ENCODE peak calls at places on chromosomes 16 and 17, in eight cellular contexts. Y is mammary epithelial cell, Q is HCT116, R is IMR-90, W is fibroblast of lung, T is PC-9, I is H9, J is SK-N-SH. Z is an unnamed sample.

GRCh38 chr16:78984887-78985464 is 615.6 kb downstream of the MAF start:
- DNase-seq in Y (no peak), Q (no peak), R (no peak), W (no peak), T (no peak), I (no peak), J (peak), Z (no peak)

GRCh38 chr17:40157972-40158371 is 17.6 kb downstream of the CASC3 start:
- DNase-seq in Y (no peak), Q (no peak), R (no peak), W (no peak), T (no peak), I (no peak), J (no peak), Z (no peak)

GRCh38 chr17:57940653-57941329 is 14.4 kb downstream of the CUEDC1 start:
- DNase-seq in Y (no peak), Q (no peak), R (no peak), W (no peak), T (peak), I (no peak), J (no peak), Z (no peak)

GRCh38 chr17:45371414-45372324 is 54.8 kb upstream of the MAP3K14 start:
- DNase-seq in Y (peak), Q (peak), R (peak), W (peak), T (peak), I (peak), J (peak), Z (peak)

GRCh38 chr16:75319513-75320401 is 68.3 kb upstream of the BCAR1 start:
- DNase-seq in Y (peak), Q (no peak), R (peak), W (peak), T (no peak), I (no peak), J (no peak), Z (peak)

GRCh38 chr16:566475-567361 is at the start of gene NHLRC4:
- DNase-seq in Y (no peak), Q (no peak), R (peak), W (peak), T (no peak), I (peak), J (peak), Z (no peak)

GRCh38 chr17:12128946-12129345 is 108.3 kb downstream of the MAP2K4 start:
- DNase-seq in Y (no peak), Q (no peak), R (no peak), W (no peak), T (no peak), I (no peak), J (no peak), Z (no peak)

GRCh38 chr17:8628172-8628571 is 2.4 kb downstream of the MYH10 start:
- DNase-seq in Y (no peak), Q (no peak), R (no peak), W (no peak), T (no peak), I (no peak), J (no peak), Z (no peak)

GRCh38 chr16:50694206-50694605 is 800 bp downstream of the NOD2 start:
- DNase-seq in Y (no peak), Q (no peak), R (no peak), W (no peak), T (no peak), I (no peak), J (no peak), Z (no peak)

DNA sequence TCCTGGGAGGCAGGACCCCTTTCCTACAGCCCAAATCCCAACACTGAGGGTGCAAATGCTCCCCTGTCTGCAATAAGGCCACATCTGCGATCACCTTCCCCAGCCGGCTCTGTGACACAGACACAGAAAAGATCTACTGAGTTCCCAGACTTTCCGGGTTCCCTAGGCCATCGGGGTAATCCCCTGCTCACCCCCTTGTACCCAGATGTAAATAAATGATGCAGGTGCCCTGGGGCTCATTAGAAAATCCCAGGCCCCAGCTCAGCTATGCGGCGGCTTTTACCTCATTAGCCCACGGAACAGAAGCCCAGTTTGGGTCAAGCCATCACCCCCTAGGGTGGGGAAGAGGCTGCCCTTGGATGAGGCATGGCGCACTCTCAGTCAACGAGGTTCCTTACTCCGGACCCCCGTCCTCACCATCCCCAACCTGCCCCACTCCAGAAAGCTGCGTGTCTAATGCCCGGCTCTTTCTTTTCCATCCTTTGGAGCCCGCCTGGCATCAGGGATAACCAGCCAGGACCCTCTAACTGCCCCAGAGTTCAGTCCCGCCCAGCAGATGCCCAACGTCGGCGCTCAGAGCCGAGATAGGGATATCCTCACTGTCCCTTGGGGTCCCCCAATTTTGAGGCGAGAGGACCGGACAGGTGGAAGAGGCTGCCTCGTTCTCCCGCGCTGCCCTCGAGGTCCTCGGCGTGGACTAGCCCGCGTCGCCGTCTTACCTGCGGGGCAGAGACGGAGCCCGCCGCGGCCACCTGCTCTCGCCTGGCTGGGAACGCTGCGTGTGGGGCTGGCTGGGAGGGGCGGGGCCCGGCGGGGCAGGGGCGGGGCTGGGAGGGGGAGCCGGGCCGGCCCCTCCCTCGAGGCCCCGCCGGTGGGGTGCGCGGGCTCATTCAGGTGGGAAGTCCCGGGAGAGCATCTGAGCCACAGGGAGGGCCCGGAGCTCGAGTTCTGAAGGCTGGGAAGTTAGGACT is at the start of gene ZNF385C:
- DNase-seq in Y (no peak), Q (no peak), R (no peak), W (no peak), T (no peak), I (peak), J (peak), Z (no peak)
- H2AFZ ChIP-seq in Y (peak), Q (no peak), R (peak), W (no peak), T (no peak), I (no peak), J (no peak), Z (no peak)

GRCh38 chr17:61565213-61565612 is 25.8 kb downstream of the NACA2 start:
- DNase-seq in Y (no peak), Q (no peak), R (no peak), W (no peak), T (no peak), I (no peak), J (no peak), Z (no peak)

GRCh38 chr17:61567045-61567802 is 23.8 kb downstream of the NACA2 start:
- DNase-seq in Y (no peak), Q (peak), R (no peak), W (no peak), T (no peak), I (no peak), J (no peak), Z (no peak)

GRCh38 chr17:61570118-61570517 is 20.9 kb downstream of the NACA2 start:
- DNase-seq in Y (no peak), Q (peak), R (peak), W (no peak), T (no peak), I (no peak), J (no peak), Z (no peak)

GRCh38 chr17:61571624-61572023 is 19.4 kb downstream of the NACA2 start:
- DNase-seq in Y (no peak), Q (no peak), R (no peak), W (no peak), T (no peak), I (no peak), J (no peak), Z (no peak)

DNA sequence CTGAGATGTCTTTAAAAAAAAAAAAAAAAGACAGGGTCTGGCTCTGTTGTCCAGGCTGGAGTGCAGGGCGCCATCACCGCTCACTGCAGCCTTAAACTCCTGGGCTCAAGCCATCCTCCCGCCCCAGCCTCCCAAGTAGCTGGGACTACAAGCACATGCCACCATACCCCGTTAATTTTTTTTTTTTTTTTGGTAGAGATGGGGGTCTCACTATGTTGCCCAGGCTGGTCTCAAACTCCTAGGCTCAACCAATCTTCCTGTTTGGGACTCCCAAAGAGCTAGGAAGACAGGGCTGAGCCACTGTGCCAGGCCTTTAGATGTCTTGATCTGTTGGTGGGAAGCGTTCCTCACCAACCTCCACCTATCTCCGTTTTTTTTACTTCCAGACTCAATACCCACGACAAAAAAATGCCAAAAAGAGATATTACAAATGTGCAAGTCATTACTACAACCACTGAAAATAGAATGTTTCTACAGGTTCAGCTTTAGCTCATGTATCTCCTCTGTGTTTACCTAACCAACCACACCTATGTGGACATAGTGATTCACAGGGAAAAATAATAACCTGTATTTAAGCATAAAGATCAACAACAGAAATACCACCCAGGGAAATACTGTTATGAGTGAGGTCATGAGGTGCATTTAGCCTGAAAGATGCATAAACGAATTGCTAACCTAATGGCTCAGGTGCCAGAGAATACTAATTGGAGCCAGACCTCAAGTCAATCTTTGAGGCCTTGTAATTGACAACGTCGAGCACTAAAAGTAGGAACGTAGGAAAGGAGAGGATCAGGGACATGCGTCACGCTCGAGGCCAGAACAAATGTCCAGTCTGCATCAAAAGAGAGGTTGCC is 22.6 kb downstream of the NACA2 start:
- DNase-seq in Y (peak), Q (peak), R (no peak), W (no peak), T (peak), I (no peak), J (no peak), Z (no peak)
- H2AFZ ChIP-seq in Y (no peak), Q (peak), R (no peak), W (no peak), T (no peak), I (no peak), J (no peak), Z (no peak)

DNA sequence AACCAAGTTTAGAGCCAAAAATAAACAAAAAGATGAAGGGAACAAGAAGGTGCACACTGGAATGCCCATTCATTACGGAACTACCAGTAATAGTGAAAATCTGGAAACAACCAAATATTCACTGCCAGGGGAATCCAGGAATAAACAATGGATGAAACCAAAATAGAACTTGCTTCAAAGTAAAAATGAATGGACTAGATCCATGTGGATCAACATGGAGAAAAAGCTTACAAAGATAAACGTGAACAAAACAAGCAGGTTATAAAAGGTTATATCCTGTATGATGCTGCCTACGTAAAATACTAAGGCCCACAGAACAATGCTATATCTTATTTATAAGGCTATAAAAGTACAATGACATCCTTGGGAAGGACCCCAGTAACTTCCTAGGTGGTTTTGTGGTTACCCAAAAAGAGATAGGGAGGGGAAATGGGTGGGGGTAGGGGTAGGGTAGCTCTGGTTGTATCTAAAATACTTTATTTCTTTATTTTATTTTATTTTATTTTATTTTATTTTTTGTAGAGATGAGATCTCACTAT is 12.8 kb upstream of the CCL22 start:
- DNase-seq in Y (no peak), Q (no peak), R (no peak), W (no peak), T (no peak), I (no peak), J (no peak), Z (no peak)
- H2AFZ ChIP-seq in Y (no peak), Q (no peak), R (no peak), W (no peak), T (no peak), I (no peak), J (no peak), Z (no peak)

GRCh38 chr17:31825961-31826691 is 32.9 kb downstream of the COPRS start:
- DNase-seq in Y (peak), Q (no peak), R (peak), W (no peak), T (no peak), I (no peak), J (peak), Z (no peak)
- H2AFZ ChIP-seq in Y (peak), Q (no peak), R (no peak), W (no peak), T (no peak), I (no peak), J (no peak), Z (no peak)

GRCh38 chr17:42536372-42537155 is 523 bp downstream of the NAGLU start:
- DNase-seq in Y (peak), Q (no peak), R (peak), W (peak), T (peak), I (peak), J (peak), Z (peak)
- H2AFZ ChIP-seq in Y (peak), Q (no peak), R (peak), W (peak), T (peak), I (no peak), J (no peak), Z (peak)

GRCh38 chr17:64741924-64742670 is 80.0 kb upstream of the SMURF2 start:
- DNase-seq in Y (no peak), Q (no peak), R (peak), W (peak), T (no peak), I (no peak), J (no peak), Z (peak)

GRCh38 chr17:64736804-64737492 is 74.8 kb upstream of the SMURF2 start:
- DNase-seq in Y (peak), Q (peak), R (peak), W (peak), T (peak), I (peak), J (peak), Z (peak)

GRCh38 chr17:64741038-64741641 is 79.0 kb upstream of the SMURF2 start:
- DNase-seq in Y (peak), Q (no peak), R (peak), W (peak), T (no peak), I (no peak), J (no peak), Z (peak)

GRCh38 chr17:64739316-64740058 is 77.4 kb upstream of the SMURF2 start:
- DNase-seq in Y (peak), Q (no peak), R (peak), W (peak), T (no peak), I (peak), J (no peak), Z (peak)
- H2AFZ ChIP-seq in Y (no peak), Q (no peak), R (peak), W (peak), T (no peak), I (no peak), J (peak), Z (peak)

GRCh38 chr17:81990836-81991683 is 13.6 kb downstream of the ASPSCR1 start:
- DNase-seq in Y (no peak), Q (no peak), R (no peak), W (no peak), T (no peak), I (no peak), J (no peak), Z (no peak)

GRCh38 chr17:81994593-81995462 is 17.4 kb downstream of the ASPSCR1 start:
- DNase-seq in Y (no peak), Q (no peak), R (no peak), W (peak), T (no peak), I (no peak), J (no peak), Z (no peak)

GRCh38 chr17:81995463-81996231 is 18.2 kb downstream of the ASPSCR1 start:
- DNase-seq in Y (no peak), Q (no peak), R (no peak), W (no peak), T (no peak), I (peak), J (no peak), Z (no peak)

GRCh38 chr17:81993726-81994592 is 16.5 kb downstream of the ASPSCR1 start:
- DNase-seq in Y (no peak), Q (no peak), R (no peak), W (no peak), T (no peak), I (no peak), J (no peak), Z (no peak)

GRCh38 chr17:81991684-81992513 is 14.5 kb downstream of the ASPSCR1 start:
- DNase-seq in Y (peak), Q (no peak), R (peak), W (peak), T (no peak), I (peak), J (peak), Z (peak)
- H2AFZ ChIP-seq in Y (no peak), Q (no peak), R (peak), W (no peak), T (no peak), I (no peak), J (no peak), Z (peak)

GRCh38 chr17:18179221-18179620 is 4.4 kb upstream of the ALKBH5 start:
- DNase-seq in Y (no peak), Q (no peak), R (no peak), W (no peak), T (no peak), I (no peak), J (no peak), Z (no peak)
- H2AFZ ChIP-seq in Y (no peak), Q (no peak), R (no peak), W (no peak), T (no peak), I (no peak), J (no peak), Z (no peak)

GRCh38 chr16:64307431-64307830 is 814.4 kb downstream of the CDH11 start:
- DNase-seq in Y (no peak), Q (no peak), R (no peak), W (no peak), T (no peak), I (no peak), J (no peak), Z (no peak)

GRCh38 chr16:64308721-64309120 is 813.1 kb downstream of the CDH11 start:
- DNase-seq in Y (no peak), Q (no peak), R (no peak), W (no peak), T (no peak), I (no peak), J (no peak), Z (no peak)

GRCh38 chr16:64305663-64306062 is 816.2 kb downstream of the CDH11 start:
- DNase-seq in Y (no peak), Q (no peak), R (no peak), W (no peak), T (no peak), I (no peak), J (no peak), Z (no peak)

GRCh38 chr16:64309398-64310110 is 812.3 kb downstream of the CDH11 start:
- DNase-seq in Y (no peak), Q (no peak), R (no peak), W (no peak), T (no peak), I (no peak), J (no peak), Z (no peak)

GRCh38 chr16:64304376-64304775 is 817.5 kb downstream of the CDH11 start:
- DNase-seq in Y (no peak), Q (no peak), R (no peak), W (no peak), T (no peak), I (no peak), J (no peak), Z (no peak)
- H2AFZ ChIP-seq in Y (no peak), Q (no peak), R (no peak), W (no peak), T (no peak), I (no peak), J (no peak), Z (no peak)

GRCh38 chr17:37092701-37093100 is 143.9 kb downstream of the AATF start:
- DNase-seq in Y (no peak), Q (no peak), R (no peak), W (no peak), T (no peak), I (no peak), J (no peak), Z (no peak)
- H2AFZ ChIP-seq in Y (no peak), Q (no peak), R (no peak), W (no peak), T (no peak), I (no peak), J (no peak), Z (no peak)

Z was measured in astrocyte.